ENCODE peak calls at places on chromosomes 1 and 21, in nine cellular contexts. One of them, this sample, is unnamed. For H3K4me1, the result is how much of the 10 kb centered on the place peaks cover.

GRCh38 chr21:26506951-26507350 is 66.1 kb downstream of the CYYR1 start:
- DNase-seq in endothelial cell of umbilical vein: peak
- DNase-seq in HCT116: no peak
- DNase-seq in GM12878: no peak
- DNase-seq in spleen: no peak
- DNase-seq in adrenal gland: no peak
- DNase-seq in prostate gland: no peak
- DNase-seq in tibial nerve: no peak
- DNase-seq in testis: no peak
- DNase-seq in this sample: no peak

GRCh38 chr1:167922023-167922422 is 8.1 kb upstream of the ADCY10 start:
- DNase-seq in endothelial cell of umbilical vein: no peak
- DNase-seq in HCT116: no peak
- DNase-seq in GM12878: no peak
- DNase-seq in spleen: no peak
- DNase-seq in adrenal gland: no peak
- DNase-seq in prostate gland: no peak
- DNase-seq in tibial nerve: no peak
- DNase-seq in testis: no peak
- DNase-seq in this sample: no peak

GRCh38 chr1:51956528-51957509 is 33.7 kb downstream of the RAB3B start:
- DNase-seq in endothelial cell of umbilical vein: peak
- DNase-seq in HCT116: peak
- DNase-seq in GM12878: no peak
- DNase-seq in spleen: no peak
- DNase-seq in adrenal gland: no peak
- DNase-seq in prostate gland: peak
- DNase-seq in tibial nerve: no peak
- DNase-seq in testis: no peak
- DNase-seq in this sample: no peak

GRCh38 chr1:90391116-90391515 is 326.0 kb downstream of the BARHL2 start:
- DNase-seq in endothelial cell of umbilical vein: peak
- DNase-seq in HCT116: no peak
- DNase-seq in GM12878: no peak
- DNase-seq in spleen: no peak
- DNase-seq in adrenal gland: no peak
- DNase-seq in prostate gland: no peak
- DNase-seq in tibial nerve: no peak
- DNase-seq in testis: no peak
- DNase-seq in this sample: no peak

GRCh38 chr1:233060595-233060994 is 110.2 kb downstream of the NTPCR start:
- DNase-seq in endothelial cell of umbilical vein: no peak
- DNase-seq in HCT116: no peak
- DNase-seq in GM12878: no peak
- DNase-seq in spleen: no peak
- DNase-seq in adrenal gland: no peak
- DNase-seq in prostate gland: no peak
- DNase-seq in tibial nerve: no peak
- DNase-seq in testis: no peak
- DNase-seq in this sample: no peak

GRCh38 chr1:17866451-17867029 is 111.4 kb downstream of the ACTL8 start:
- DNase-seq in endothelial cell of umbilical vein: no peak
- DNase-seq in HCT116: no peak
- DNase-seq in GM12878: no peak
- DNase-seq in spleen: no peak
- DNase-seq in adrenal gland: peak
- DNase-seq in prostate gland: no peak
- DNase-seq in tibial nerve: no peak
- DNase-seq in testis: no peak
- DNase-seq in this sample: no peak

GRCh38 chr1:17853241-17853640 is 98.1 kb downstream of the ACTL8 start:
- DNase-seq in endothelial cell of umbilical vein: no peak
- DNase-seq in HCT116: no peak
- DNase-seq in GM12878: no peak
- DNase-seq in spleen: peak
- DNase-seq in adrenal gland: no peak
- DNase-seq in prostate gland: no peak
- DNase-seq in tibial nerve: no peak
- DNase-seq in testis: no peak
- DNase-seq in this sample: no peak

GRCh38 chr1:160818207-160818935 is 22.4 kb downstream of the LY9 start:
- DNase-seq in endothelial cell of umbilical vein: no peak
- DNase-seq in HCT116: no peak
- DNase-seq in GM12878: no peak
- DNase-seq in spleen: no peak
- DNase-seq in adrenal gland: no peak
- DNase-seq in prostate gland: no peak
- DNase-seq in tibial nerve: no peak
- DNase-seq in testis: no peak
- DNase-seq in this sample: no peak

GRCh38 chr1:26291433-26291832 is 11.5 kb downstream of the SH3BGRL3 start:
- DNase-seq in endothelial cell of umbilical vein: no peak
- DNase-seq in HCT116: no peak
- DNase-seq in GM12878: no peak
- DNase-seq in spleen: peak
- DNase-seq in adrenal gland: no peak
- DNase-seq in prostate gland: no peak
- DNase-seq in tibial nerve: no peak
- DNase-seq in testis: no peak
- DNase-seq in this sample: no peak

GRCh38 chr1:203135636-203136305 is 8.2 kb downstream of the ADORA1 start:
- DNase-seq in endothelial cell of umbilical vein: no peak
- DNase-seq in HCT116: no peak
- DNase-seq in GM12878: no peak
- DNase-seq in spleen: no peak
- DNase-seq in adrenal gland: no peak
- DNase-seq in prostate gland: no peak
- DNase-seq in tibial nerve: no peak
- DNase-seq in testis: no peak
- DNase-seq in this sample: no peak

GRCh38 chr1:168598125-168598524 is 21.7 kb downstream of the XCL1 start:
- DNase-seq in endothelial cell of umbilical vein: no peak
- DNase-seq in HCT116: no peak
- DNase-seq in GM12878: no peak
- DNase-seq in spleen: no peak
- DNase-seq in adrenal gland: no peak
- DNase-seq in prostate gland: no peak
- DNase-seq in tibial nerve: no peak
- DNase-seq in testis: no peak
- DNase-seq in this sample: no peak

GRCh38 chr1:19327301-19327700 is 15.2 kb downstream of the SLC66A1 start:
- DNase-seq in endothelial cell of umbilical vein: no peak
- DNase-seq in HCT116: no peak
- DNase-seq in GM12878: no peak
- DNase-seq in spleen: no peak
- DNase-seq in adrenal gland: no peak
- DNase-seq in prostate gland: no peak
- DNase-seq in tibial nerve: no peak
- DNase-seq in testis: no peak
- DNase-seq in this sample: no peak

GRCh38 chr1:43557744-43558245 is 27.1 kb downstream of the PTPRF start:
- DNase-seq in endothelial cell of umbilical vein: no peak
- DNase-seq in HCT116: no peak
- DNase-seq in GM12878: no peak
- DNase-seq in spleen: no peak
- DNase-seq in adrenal gland: peak
- DNase-seq in prostate gland: peak
- DNase-seq in tibial nerve: no peak
- DNase-seq in testis: no peak
- DNase-seq in this sample: peak

GRCh38 chr1:55631508-55631907 is 416.3 kb upstream of the USP24 start:
- DNase-seq in endothelial cell of umbilical vein: no peak
- DNase-seq in HCT116: no peak
- DNase-seq in GM12878: no peak
- DNase-seq in spleen: no peak
- DNase-seq in adrenal gland: no peak
- DNase-seq in prostate gland: no peak
- DNase-seq in tibial nerve: no peak
- DNase-seq in testis: no peak
- DNase-seq in this sample: no peak

GRCh38 chr1:7256526-7256925 is 471.3 kb downstream of the CAMTA1 start:
- DNase-seq in endothelial cell of umbilical vein: no peak
- DNase-seq in HCT116: no peak
- DNase-seq in GM12878: no peak
- DNase-seq in spleen: no peak
- DNase-seq in adrenal gland: no peak
- DNase-seq in prostate gland: no peak
- DNase-seq in tibial nerve: no peak
- DNase-seq in testis: no peak
- DNase-seq in this sample: no peak

DNA sequence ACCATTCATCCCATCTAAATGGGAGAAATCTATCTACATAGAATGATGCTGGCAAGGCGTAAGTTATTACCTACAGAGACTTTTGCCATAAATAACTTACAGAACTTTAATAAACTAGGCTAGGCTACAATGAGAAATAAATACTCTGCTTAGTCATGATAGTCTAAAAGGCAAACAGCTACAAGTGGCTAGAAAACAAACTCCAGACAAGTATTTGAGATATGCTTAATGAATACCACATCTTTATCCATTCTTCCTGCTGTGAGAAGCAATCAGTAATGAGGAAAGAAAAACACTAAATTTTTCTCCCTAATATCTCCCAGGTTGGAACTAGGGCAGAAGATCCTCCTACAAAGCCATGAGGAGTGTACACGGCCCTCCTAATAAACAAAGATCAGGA is 187.0 kb upstream of the OLFM3 start:
- DNase-seq in endothelial cell of umbilical vein: no peak
- DNase-seq in HCT116: no peak
- DNase-seq in GM12878: no peak
- DNase-seq in spleen: no peak
- DNase-seq in adrenal gland: no peak
- DNase-seq in prostate gland: no peak
- DNase-seq in tibial nerve: no peak
- DNase-seq in testis: no peak
- DNase-seq in this sample: no peak
- H3K4me1 ChIP-seq in endothelial cell of umbilical vein: under half
- H3K4me1 ChIP-seq in HCT116: under half
- H3K4me1 ChIP-seq in GM12878: under half
- H3K4me1 ChIP-seq in spleen: under half
- H3K4me1 ChIP-seq in adrenal gland: under half
- H3K4me1 ChIP-seq in prostate gland: under half
- H3K4me1 ChIP-seq in tibial nerve: under half
- H3K4me1 ChIP-seq in testis: under half
- H3K4me1 ChIP-seq in this sample: under half

DNA sequence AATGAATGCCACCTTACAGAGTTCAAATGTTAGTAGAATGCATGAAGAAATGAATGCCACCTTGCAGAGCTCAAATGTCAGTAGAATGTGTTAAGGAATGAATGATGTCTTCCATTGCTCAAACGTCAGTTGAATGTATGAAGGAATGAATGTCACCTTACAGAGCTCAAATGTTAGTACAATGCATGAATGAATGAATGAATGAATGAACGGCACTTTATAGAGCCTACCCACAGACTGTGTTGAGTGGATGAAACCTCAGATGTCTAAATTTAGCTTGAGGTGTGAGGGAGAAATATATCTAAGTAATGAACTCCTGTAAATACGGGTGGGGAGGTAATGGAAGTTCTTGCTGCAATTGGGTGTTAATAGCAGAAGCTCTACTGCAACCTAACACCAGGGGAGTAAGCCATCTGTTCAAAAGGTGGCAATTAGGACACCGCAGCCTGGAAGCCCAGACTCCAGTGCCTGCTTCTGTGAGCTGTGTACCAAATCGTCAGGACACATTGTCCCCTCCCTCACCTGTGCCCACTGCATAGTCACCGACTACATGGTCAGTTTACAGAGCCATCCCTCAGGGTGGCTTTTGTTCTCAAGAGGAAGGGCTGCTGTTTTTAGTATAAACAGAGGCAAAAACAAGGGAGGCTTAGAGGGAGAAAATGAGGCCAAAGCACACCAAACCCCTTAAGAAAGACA is 26.7 kb downstream of the SUSD4 start:
- DNase-seq in endothelial cell of umbilical vein: no peak
- DNase-seq in HCT116: no peak
- DNase-seq in GM12878: no peak
- DNase-seq in spleen: no peak
- DNase-seq in adrenal gland: no peak
- DNase-seq in prostate gland: no peak
- DNase-seq in tibial nerve: no peak
- DNase-seq in testis: no peak
- DNase-seq in this sample: no peak
- TF ChIP-seq POLR2A in endothelial cell of umbilical vein: no peak
- TF ChIP-seq POLR2A in HCT116: no peak
- TF ChIP-seq POLR2A in GM12878: no peak
- TF ChIP-seq POLR2A in spleen: no peak
- TF ChIP-seq POLR2A in adrenal gland: no peak
- TF ChIP-seq POLR2A in prostate gland: no peak
- TF ChIP-seq POLR2A in tibial nerve: no peak
- TF ChIP-seq POLR2A in testis: no peak
- TF ChIP-seq POLR2A in this sample: no peak

GRCh38 chr1:47396671-47397196 is 19.4 kb upstream of the FOXE3 start:
- DNase-seq in endothelial cell of umbilical vein: no peak
- DNase-seq in HCT116: no peak
- DNase-seq in GM12878: no peak
- DNase-seq in spleen: no peak
- DNase-seq in adrenal gland: no peak
- DNase-seq in prostate gland: no peak
- DNase-seq in tibial nerve: no peak
- DNase-seq in testis: no peak
- DNase-seq in this sample: no peak

GRCh38 chr1:47402591-47402990 is 13.5 kb upstream of the FOXE3 start:
- DNase-seq in endothelial cell of umbilical vein: no peak
- DNase-seq in HCT116: no peak
- DNase-seq in GM12878: no peak
- DNase-seq in spleen: no peak
- DNase-seq in adrenal gland: no peak
- DNase-seq in prostate gland: no peak
- DNase-seq in tibial nerve: no peak
- DNase-seq in testis: no peak
- DNase-seq in this sample: no peak

GRCh38 chr1:47401761-47402160 is 14.3 kb upstream of the FOXE3 start:
- DNase-seq in endothelial cell of umbilical vein: no peak
- DNase-seq in HCT116: no peak
- DNase-seq in GM12878: no peak
- DNase-seq in spleen: no peak
- DNase-seq in adrenal gland: no peak
- DNase-seq in prostate gland: no peak
- DNase-seq in tibial nerve: no peak
- DNase-seq in testis: no peak
- DNase-seq in this sample: peak

GRCh38 chr1:47399841-47400144 is 16.3 kb upstream of the FOXE3 start:
- DNase-seq in endothelial cell of umbilical vein: no peak
- DNase-seq in HCT116: no peak
- DNase-seq in GM12878: no peak
- DNase-seq in spleen: no peak
- DNase-seq in adrenal gland: no peak
- DNase-seq in prostate gland: no peak
- DNase-seq in tibial nerve: no peak
- DNase-seq in testis: no peak
- DNase-seq in this sample: no peak

GRCh38 chr1:47399138-47399840 is 16.8 kb upstream of the FOXE3 start:
- DNase-seq in endothelial cell of umbilical vein: no peak
- DNase-seq in HCT116: no peak
- DNase-seq in GM12878: no peak
- DNase-seq in spleen: no peak
- DNase-seq in adrenal gland: no peak
- DNase-seq in prostate gland: no peak
- DNase-seq in tibial nerve: no peak
- DNase-seq in testis: no peak
- DNase-seq in this sample: no peak
- H3K4me1 ChIP-seq in endothelial cell of umbilical vein: under half
- H3K4me1 ChIP-seq in HCT116: under half
- H3K4me1 ChIP-seq in GM12878: under half
- H3K4me1 ChIP-seq in spleen: under half
- H3K4me1 ChIP-seq in adrenal gland: under half
- H3K4me1 ChIP-seq in prostate gland: under half
- H3K4me1 ChIP-seq in tibial nerve: under half
- H3K4me1 ChIP-seq in testis: under half
- H3K4me1 ChIP-seq in this sample: under half

GRCh38 chr1:37807555-37808368 is at the start of the genes C1orf122 and YRDC:
- DNase-seq in endothelial cell of umbilical vein: peak
- DNase-seq in HCT116: peak
- DNase-seq in GM12878: peak
- DNase-seq in spleen: peak
- DNase-seq in adrenal gland: peak
- DNase-seq in prostate gland: peak
- DNase-seq in tibial nerve: peak
- DNase-seq in testis: peak
- DNase-seq in this sample: peak
- TF ChIP-seq POLR2A in endothelial cell of umbilical vein: no peak
- TF ChIP-seq POLR2A in HCT116: peak
- TF ChIP-seq POLR2A in GM12878: peak
- TF ChIP-seq POLR2A in spleen: peak
- TF ChIP-seq POLR2A in adrenal gland: peak
- TF ChIP-seq POLR2A in prostate gland: peak
- TF ChIP-seq POLR2A in tibial nerve: peak
- TF ChIP-seq POLR2A in testis: peak
- TF ChIP-seq POLR2A in this sample: no peak

This sample was measured in stomach.